ENCODE peak calls at places on chromosomes 1 and 21, in four cellular contexts. N is hippocampal formation; Z is stimulated activated CD8-positive, alpha-beta memory T cell treated with anti-CD3 and anti-CD28 coated beads, Interleukin-4, amount 100 ng/mL, for 24 hours; E is IMR-90. L is an unnamed sample.

GRCh38 chr21:42021751-42022430 is 11.7 kb upstream of the ZBTB21 start:
- DNase-seq in N (peak), Z (no peak), E (no peak), L (no peak)

GRCh38 chr1:75345538-75346292 is 211.5 kb downstream of the LHX8 start:
- DNase-seq in N (no peak), Z (no peak), E (no peak), L (no peak)

GRCh38 chr1:76463838-76464237 is 389.3 kb downstream of the ST6GALNAC3 start:
- DNase-seq in N (no peak), Z (no peak), E (no peak), L (no peak)

GRCh38 chr1:204882479-204882878 is 11.8 kb downstream of the NFASC start:
- DNase-seq in N (no peak), Z (no peak), E (no peak), L (no peak)

GRCh38 chr1:176696109-176696508 is 233.1 kb downstream of the PAPPA2 start:
- DNase-seq in N (no peak), Z (no peak), E (peak), L (no peak)

GRCh38 chr21:32818411-32818810 is 46.9 kb upstream of the PAXBP1 start:
- DNase-seq in N (no peak), Z (no peak), E (no peak), L (no peak)

GRCh38 chr1:200364831-200365230 is 45.0 kb downstream of the ZNF281 start:
- DNase-seq in N (no peak), Z (no peak), E (peak), L (no peak)

GRCh38 chr1:19811206-19811851 is 3.8 kb downstream of the RNF186 start:
- DNase-seq in N (no peak), Z (peak), E (peak), L (no peak)

GRCh38 chr1:225700164-225700740 is 47.3 kb upstream of the ENAH start:
- DNase-seq in N (no peak), Z (no peak), E (peak), L (no peak)

GRCh38 chr1:41504126-41505035 is 19.9 kb upstream of the EDN2 start:
- DNase-seq in N (no peak), Z (no peak), E (peak), L (no peak)

GRCh38 chr1:26353976-26354820 is at the start of gene CRYBG2:
- DNase-seq in N (no peak), Z (no peak), E (no peak), L (no peak)

GRCh38 chr1:201184734-201185453 is 5.7 kb upstream of the IGFN1 start:
- DNase-seq in N (peak), Z (no peak), E (peak), L (no peak)

GRCh38 chr1:54399765-54400164 is 6.4 kb downstream of the SSBP3 start:
- DNase-seq in N (no peak), Z (no peak), E (no peak), L (no peak)

GRCh38 chr21:14547834-14548513 is 1.9 kb upstream of the SAMSN1 start:
- DNase-seq in N (no peak), Z (no peak), E (no peak), L (no peak)

GRCh38 chr1:240109920-240110685 is 18.4 kb downstream of the FMN2 start:
- DNase-seq in N (peak), Z (no peak), E (no peak), L (peak)

GRCh38 chr1:51313961-51314777 is 16.2 kb downstream of the TTC39A start:
- DNase-seq in N (no peak), Z (no peak), E (peak), L (no peak)

GRCh38 chr1:220151454-220151853 is 57.5 kb downstream of the IARS2 start:
- DNase-seq in N (peak), Z (no peak), E (peak), L (no peak)

GRCh38 chr1:56193656-56194055 is 385.7 kb downstream of the PLPP3 start:
- DNase-seq in N (no peak), Z (no peak), E (no peak), L (no peak)

GRCh38 chr21:38247738-38248509 is 8.9 kb upstream of the KCNJ15 start:
- DNase-seq in N (no peak), Z (no peak), E (no peak), L (no peak)

GRCh38 chr1:115282825-115283224 is 55.2 kb downstream of the NGF start:
- DNase-seq in N (no peak), Z (no peak), E (no peak), L (peak)

GRCh38 chr1:203597386-203598040 is 29.1 kb upstream of the ATP2B4 start:
- DNase-seq in N (peak), Z (no peak), E (no peak), L (peak)

GRCh38 chr1:229891227-229891626 is 175.8 kb upstream of the GALNT2 start:
- DNase-seq in N (no peak), Z (no peak), E (no peak), L (no peak)

GRCh38 chr1:237383825-237384612 is 342.0 kb downstream of the RYR2 start:
- DNase-seq in N (no peak), Z (no peak), E (peak), L (no peak)

GRCh38 chr1:30801826-30802198 is 44.2 kb upstream of the LAPTM5 start:
- DNase-seq in N (peak), Z (peak), E (peak), L (peak)

GRCh38 chr1:84006574-84006973 is 7.6 kb upstream of the TTLL7 start:
- DNase-seq in N (no peak), Z (no peak), E (no peak), L (no peak)

GRCh38 chr1:28170036-28170596 is 6.4 kb downstream of the PTAFR start:
- DNase-seq in N (no peak), Z (no peak), E (no peak), L (no peak)

GRCh38 chr1:165434264-165434663 is 10.7 kb downstream of the RXRG start:
- DNase-seq in N (peak), Z (no peak), E (no peak), L (no peak)

GRCh38 chr1:111605553-111605952 is 14.0 kb upstream of the RAP1A start:
- DNase-seq in N (no peak), Z (no peak), E (peak), L (no peak)

GRCh38 chr1:231683439-231684165 is 57.0 kb downstream of the DISC1 start:
- DNase-seq in N (no peak), Z (no peak), E (no peak), L (no peak)

GRCh38 chr1:42941640-42942330 is 16.9 kb downstream of the SLC2A1 start:
- DNase-seq in N (peak), Z (no peak), E (peak), L (peak)

GRCh38 chr1:44294588-44295007 is 60.5 kb downstream of the ERI3 start:
- DNase-seq in N (peak), Z (no peak), E (peak), L (no peak)

GRCh38 chr1:9494936-9495758 is 44.1 kb upstream of the SLC25A33 start:
- DNase-seq in N (no peak), Z (peak), E (peak), L (no peak)

GRCh38 chr1:114081145-114082046 is 72.3 kb downstream of the SYT6 start:
- DNase-seq in N (peak), Z (no peak), E (no peak), L (no peak)

GRCh38 chr1:64935551-64936158 is 30.7 kb downstream of the JAK1 start:
- DNase-seq in N (no peak), Z (no peak), E (no peak), L (no peak)

GRCh38 chr1:236348071-236348470 is 46.0 kb upstream of the EDARADD start:
- DNase-seq in N (no peak), Z (no peak), E (no peak), L (no peak)

GRCh38 chr1:159015440-159015909 is 5.8 kb downstream of the IFI16 start:
- DNase-seq in N (peak), Z (peak), E (peak), L (no peak)

L was measured in occipital lobe.